ENCODE peak calls at places on chromosome 15, in nine cellular contexts. X is psoas muscle, B is Panc1, A is GM12878, N is K562, H is lung, D is cardiac muscle cell, U is uterus, K is fibroblast of lung. P is an unnamed sample.

GRCh38 chr15:63941698-63942465 is 104.4 kb downstream of the DAPK2 start:
- DNase-seq in U (no peak), D (no peak), X (no peak), N (no peak), B (no peak), A (no peak), K (no peak), H (no peak), P (no peak)

GRCh38 chr15:70318996-70319465 is 221.3 kb upstream of the TLE3 start:
- DNase-seq in B (no peak), D (no peak), H (no peak), U (peak; percentile 82), A (no peak), X (peak; percentile 73), N (no peak), K (peak; percentile 80), P (no peak)

GRCh38 chr15:99131441-99132023 is 26.7 kb downstream of the SYNM start:
- DNase-seq in A (no peak), H (no peak), N (no peak), D (no peak), B (no peak), U (no peak), X (peak; percentile 44), K (no peak), P (peak; percentile 43)

GRCh38 chr15:71802770-71803169 is 7.6 kb upstream of the NR2E3 start:
- DNase-seq in D (peak; percentile 39), B (no peak), A (no peak), H (no peak), U (no peak), K (no peak), N (peak; percentile 65), X (no peak), P (peak; percentile 87)

GRCh38 chr15:71807691-71808091 is 2.7 kb upstream of the NR2E3 start:
- DNase-seq in H (no peak), X (no peak), B (no peak), A (no peak), N (no peak), U (no peak), K (peak; percentile 36), D (no peak), P (peak; percentile 68)

GRCh38 chr15:72179950-72180581 is 17.5 kb downstream of the GRAMD2A start:
- DNase-seq in D (no peak), H (no peak), N (no peak), X (peak; percentile 41), U (no peak), A (no peak), B (no peak), K (no peak), P (peak; percentile 68)

GRCh38 chr15:64842099-64842940 is 605 bp downstream of the PLEKHO2 start:
- DNase-seq in D (peak; percentile 30), B (no peak), U (no peak), A (no peak), K (peak; percentile 36), N (no peak), H (no peak), X (peak; percentile 65), P (peak; percentile 64)

GRCh38 chr15:95262866-95263564 is 1031.7 kb downstream of the MCTP2 start:
- DNase-seq in N (no peak), U (no peak), B (no peak), H (no peak), A (no peak), X (no peak), D (no peak), K (peak; percentile 91), P (no peak)

GRCh38 chr15:92647467-92648163 is 8.0 kb downstream of the FAM174B start:
- DNase-seq in B (no peak), A (no peak), U (no peak), X (no peak), N (no peak), K (no peak), D (no peak), H (no peak), P (peak; percentile 69)

GRCh38 chr15:90322531-90322930 is 29.6 kb upstream of the ZNF774 start:
- DNase-seq in B (no peak), N (no peak), K (peak; percentile 43), U (no peak), H (no peak), A (no peak), X (no peak), D (no peak), P (no peak)

GRCh38 chr15:90316139-90316538 is 35.9 kb upstream of the ZNF774 start:
- DNase-seq in D (no peak), H (no peak), K (no peak), N (no peak), A (no peak), B (no peak), U (no peak), X (no peak), P (no peak)

GRCh38 chr15:90318591-90318990 is 33.5 kb upstream of the ZNF774 start:
- DNase-seq in A (no peak), U (no peak), N (no peak), B (no peak), H (no peak), X (no peak), D (no peak), K (no peak), P (no peak)

GRCh38 chr15:90320885-90321278 is 31.2 kb upstream of the ZNF774 start:
- DNase-seq in U (no peak), N (no peak), K (no peak), X (no peak), H (no peak), A (no peak), B (no peak), D (no peak), P (no peak)

DNA sequence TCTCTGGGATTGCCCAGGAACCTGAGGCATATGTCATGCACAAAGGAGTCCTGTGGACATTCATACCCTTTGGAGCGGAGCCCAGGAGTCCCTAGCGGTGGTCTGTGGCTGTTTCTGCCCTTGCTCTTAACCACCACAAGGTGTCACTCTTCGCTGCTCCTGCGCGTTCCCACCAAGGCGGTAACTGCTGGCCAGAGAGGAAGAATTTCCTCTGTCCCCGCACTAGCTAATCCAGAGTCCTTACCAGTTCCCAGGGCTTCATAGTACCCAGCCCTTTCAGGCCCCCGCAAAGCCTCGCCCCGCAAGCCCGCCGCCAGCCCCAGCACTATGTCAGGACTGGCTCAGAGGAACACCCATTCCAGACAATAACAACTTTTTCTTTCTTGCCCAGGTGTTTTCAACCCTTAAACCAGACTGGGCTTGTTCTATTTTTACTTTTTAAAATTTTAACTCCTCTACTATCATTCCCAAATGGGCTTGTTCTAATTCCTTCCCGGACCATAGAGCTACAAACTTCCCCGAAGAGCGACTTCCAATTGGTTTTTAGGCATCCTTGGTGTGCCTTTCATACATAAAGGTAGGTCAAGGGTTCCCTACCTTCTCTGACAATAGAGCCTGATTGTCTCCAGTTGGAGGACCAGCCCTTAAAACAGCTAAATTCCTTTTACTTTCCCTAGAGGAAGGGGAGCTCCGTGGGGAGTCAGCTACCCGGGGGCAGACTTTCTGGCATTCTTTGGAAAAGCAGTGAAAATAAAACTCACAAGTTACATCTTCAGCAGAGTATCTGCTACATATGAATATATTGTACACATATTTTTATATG is 31.8 kb upstream of the ZNF774 start:
- DNase-seq in A (peak; percentile 45), H (peak; percentile 80), N (peak; percentile 86), X (peak; percentile 90), U (peak; percentile 87), D (peak; percentile 90), K (peak; percentile 86), B (peak; percentile 86), P (peak; percentile 94)
- H3K4me3 ChIP-seq in A (no peak overlapping the region), H (no peak overlapping the region), N (no peak overlapping the region), X (peak overlapping the region; percentile 42), U (no peak overlapping the region), D (no peak overlapping the region), K (no peak overlapping the region), B (peak overlapping the region; percentile 36), P (no peak overlapping the region)

DNA sequence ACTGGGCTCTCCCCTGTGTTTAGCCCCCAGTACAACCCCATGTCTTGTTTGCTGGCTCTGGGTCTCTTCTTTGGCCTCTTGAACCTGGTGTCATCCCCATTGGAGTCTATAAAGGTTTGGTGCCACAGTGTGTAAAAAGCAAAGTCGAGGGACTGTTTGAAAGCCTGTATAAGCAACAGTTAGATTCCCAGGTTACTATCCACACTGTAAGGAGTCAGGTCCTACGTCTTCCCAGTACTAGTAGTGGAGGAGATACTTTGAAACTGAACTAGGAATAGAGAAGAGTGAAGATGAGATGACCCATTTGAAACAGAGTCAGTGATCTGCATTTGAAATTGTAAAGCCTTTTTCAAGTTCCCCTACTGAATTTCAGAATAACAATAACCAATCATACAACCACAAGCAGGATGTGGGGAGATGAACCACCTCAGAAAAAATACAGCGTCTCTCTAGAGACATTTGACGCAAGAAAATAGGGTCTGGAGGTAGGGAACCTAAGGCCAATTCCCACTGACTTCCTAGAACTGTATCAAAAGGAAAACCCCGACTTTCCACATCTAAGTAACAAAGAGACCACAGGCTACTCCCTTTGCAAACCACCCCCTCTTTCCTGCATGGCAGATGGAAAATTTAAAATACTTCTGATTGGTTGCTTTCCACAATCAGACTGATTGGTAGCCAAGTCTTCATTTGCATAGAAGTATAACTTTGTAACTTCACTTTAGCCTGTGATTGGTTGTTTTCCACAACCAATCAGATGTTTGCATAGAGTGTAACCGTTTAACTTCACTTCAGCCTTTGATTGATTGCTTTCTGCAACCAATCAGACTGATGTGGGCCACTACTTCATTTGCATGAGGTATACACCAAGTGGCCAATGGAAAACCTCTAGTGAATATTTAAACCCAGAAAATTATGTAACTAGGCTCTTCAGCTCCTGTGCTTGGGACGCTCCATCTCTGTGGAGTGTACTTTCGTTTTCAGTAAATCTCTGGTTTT is 49.9 kb upstream of the NEDD4 start:
- DNase-seq in H (no peak), B (no peak), D (no peak), N (no peak), U (no peak), K (no peak), X (no peak), A (peak; percentile 13), P (no peak)
- H3K27ac ChIP-seq in H (peak overlapping the region; percentile 33), B (no peak overlapping the region), D (no peak overlapping the region), N (no peak overlapping the region), U (no peak overlapping the region), K (no peak overlapping the region), X (no peak overlapping the region), A (no peak overlapping the region), P (no peak overlapping the region)

DNA sequence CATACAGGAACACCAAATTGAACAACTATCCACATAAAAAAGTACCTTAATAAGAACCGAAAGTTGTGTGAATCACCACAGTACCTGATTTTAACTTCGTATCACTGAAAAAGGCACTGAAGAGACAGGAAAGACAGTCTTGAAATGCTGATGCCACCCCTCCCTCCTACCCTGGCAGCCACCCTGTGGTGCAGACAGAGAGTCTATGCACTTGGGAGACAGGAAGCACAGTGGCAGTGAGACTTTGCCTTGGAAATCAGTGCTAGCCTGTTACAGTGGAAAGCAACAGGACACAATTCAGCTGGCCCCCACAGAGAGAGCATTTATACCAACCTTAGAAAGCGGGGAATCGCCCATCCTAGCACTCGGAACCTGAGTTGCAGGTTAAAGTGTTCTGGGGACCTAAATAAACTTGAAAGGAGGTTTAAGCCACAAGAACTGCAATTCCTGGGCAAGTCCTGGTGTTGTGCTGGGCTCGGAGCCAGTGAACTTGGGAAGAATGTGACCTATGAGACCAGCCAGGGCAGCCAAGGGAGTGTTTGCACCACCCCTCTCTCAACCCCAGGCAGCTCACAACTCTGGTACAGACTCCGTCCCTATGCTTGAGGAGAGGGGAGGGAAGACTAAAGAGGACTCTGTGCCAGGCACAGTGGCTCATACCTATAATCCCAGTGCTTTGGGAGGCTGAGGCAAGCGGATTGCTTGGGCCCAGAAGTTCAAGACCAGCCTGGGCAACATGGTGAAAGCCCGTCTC is 240.1 kb downstream of the ISL2 start:
- DNase-seq in K (peak; percentile 78), U (peak; percentile 38), N (no peak), H (peak; percentile 69), B (no peak), D (peak; percentile 39), A (peak; percentile 21), X (peak; percentile 55), P (no peak)
- TF ChIP-seq CTCF in K (no peak), U (no peak), N (no peak), H (no peak), B (no peak), D (no peak), A (no peak), X (no peak), P (no peak)

GRCh38 chr15:88894348-88894818 is 961 bp downstream of the HAPLN3 start:
- DNase-seq in X (peak; percentile 83), K (peak; percentile 31), A (no peak), D (peak; percentile 78), U (peak; percentile 62), H (peak; percentile 73), B (no peak), N (peak; percentile 75), P (peak; percentile 97)
- H3K4me3 ChIP-seq in X (peak overlapping the region; percentile 56), K (no peak overlapping the region), A (peak overlapping the region; percentile 38), D (peak overlapping the region; percentile 17), U (peak overlapping the region; percentile 36), H (peak overlapping the region; percentile 50), B (peak overlapping the region; percentile 55), N (no peak overlapping the region), P (peak overlapping the region; percentile 72)

P was measured in endodermal cell.